ENCODE peak calls at places on chromosomes 11 and 22, in five cellular contexts. One of them, this sample, is unnamed.

GRCh38 chr11:18452927-18453326 is 2.7 kb upstream of the LDHAL6A start:
- DNase-seq in fibroblast of lung: no peak
- DNase-seq in heart right ventricle: no peak
- DNase-seq in aorta: no peak
- DNase-seq in CD8-positive, alpha-beta T cell: no peak
- DNase-seq in this sample: no peak

GRCh38 chr11:70739811-70740474 is 341.6 kb downstream of the CTTN start:
- DNase-seq in fibroblast of lung: no peak
- DNase-seq in CD8-positive, alpha-beta T cell: no peak
- DNase-seq in aorta: no peak
- DNase-seq in heart right ventricle: no peak
- DNase-seq in this sample: no peak

GRCh38 chr11:109421981-109422590 is at the start of gene C11orf87:
- DNase-seq in heart right ventricle: no peak
- DNase-seq in CD8-positive, alpha-beta T cell: no peak
- DNase-seq in aorta: no peak
- DNase-seq in fibroblast of lung: no peak
- DNase-seq in this sample: no peak

GRCh38 chr11:125514336-125515101 is 18.5 kb upstream of the FEZ1 start:
- DNase-seq in fibroblast of lung: peak; percentile 45
- DNase-seq in aorta: peak; percentile 66
- DNase-seq in heart right ventricle: no peak
- DNase-seq in CD8-positive, alpha-beta T cell: peak; percentile 78
- DNase-seq in this sample: peak; percentile 45

GRCh38 chr22:30086496-30086895 is 6.2 kb downstream of the HORMAD2 start:
- DNase-seq in fibroblast of lung: no peak
- DNase-seq in aorta: no peak
- DNase-seq in CD8-positive, alpha-beta T cell: no peak
- DNase-seq in heart right ventricle: no peak
- DNase-seq in this sample: no peak

GRCh38 chr11:117328414-117329010 is 858 bp downstream of the CEP164 start:
- DNase-seq in heart right ventricle: peak; percentile 45
- DNase-seq in aorta: no peak
- DNase-seq in fibroblast of lung: peak; percentile 54
- DNase-seq in CD8-positive, alpha-beta T cell: peak; percentile 25
- DNase-seq in this sample: no peak

GRCh38 chr11:122754553-122755322 is 83.6 kb upstream of the CRTAM start:
- DNase-seq in fibroblast of lung: no peak
- DNase-seq in heart right ventricle: no peak
- DNase-seq in aorta: no peak
- DNase-seq in CD8-positive, alpha-beta T cell: peak; percentile 39
- DNase-seq in this sample: no peak

GRCh38 chr11:23897453-23898289 is 599.2 kb upstream of the LUZP2 start:
- DNase-seq in CD8-positive, alpha-beta T cell: no peak
- DNase-seq in fibroblast of lung: peak; percentile 75
- DNase-seq in heart right ventricle: no peak
- DNase-seq in aorta: no peak
- DNase-seq in this sample: no peak

GRCh38 chr11:20601221-20601914 is 2.0 kb downstream of the SLC6A5 start:
- DNase-seq in heart right ventricle: no peak
- DNase-seq in fibroblast of lung: no peak
- DNase-seq in aorta: no peak
- DNase-seq in CD8-positive, alpha-beta T cell: no peak
- DNase-seq in this sample: no peak

GRCh38 chr11:19242184-19242932 is 1.6 kb upstream of the E2F8 start:
- DNase-seq in CD8-positive, alpha-beta T cell: no peak
- DNase-seq in fibroblast of lung: no peak
- DNase-seq in heart right ventricle: no peak
- DNase-seq in aorta: no peak
- DNase-seq in this sample: no peak

GRCh38 chr11:74472030-74472429 is 4.7 kb upstream of the KCNE3 start:
- DNase-seq in CD8-positive, alpha-beta T cell: no peak
- DNase-seq in heart right ventricle: no peak
- DNase-seq in aorta: no peak
- DNase-seq in fibroblast of lung: no peak
- DNase-seq in this sample: no peak
- H3K4me1 ChIP-seq in CD8-positive, alpha-beta T cell: no peaks in the 10 kb centered on the region
- H3K4me1 ChIP-seq in heart right ventricle: no peaks in the 10 kb centered on the region
- H3K4me1 ChIP-seq in aorta: no peaks in the 10 kb centered on the region
- H3K4me1 ChIP-seq in fibroblast of lung: no peaks in the 10 kb centered on the region
- H3K4me1 ChIP-seq in this sample: no peaks in the 10 kb centered on the region

GRCh38 chr11:128843198-128843766 is 23.8 kb downstream of the KCNJ1 start:
- DNase-seq in aorta: no peak
- DNase-seq in fibroblast of lung: no peak
- DNase-seq in CD8-positive, alpha-beta T cell: no peak
- DNase-seq in heart right ventricle: no peak
- DNase-seq in this sample: no peak
- H3K4me1 ChIP-seq in aorta: no peaks in the 10 kb centered on the region
- H3K4me1 ChIP-seq in fibroblast of lung: no peaks in the 10 kb centered on the region
- H3K4me1 ChIP-seq in CD8-positive, alpha-beta T cell: peaks cover 20% of the 10 kb centered on the region
- H3K4me1 ChIP-seq in heart right ventricle: no peaks in the 10 kb centered on the region
- H3K4me1 ChIP-seq in this sample: peaks cover 62% of the 10 kb centered on the region

GRCh38 chr22:40044870-40045834 is 50.4 kb downstream of the FAM83F start:
- DNase-seq in aorta: peak; percentile 68
- DNase-seq in CD8-positive, alpha-beta T cell: peak; percentile 85
- DNase-seq in fibroblast of lung: peak; percentile 11
- DNase-seq in heart right ventricle: peak; percentile 59
- DNase-seq in this sample: peak; percentile 75
- H3K4me1 ChIP-seq in aorta: peaks cover 2% of the 10 kb centered on the region
- H3K4me1 ChIP-seq in CD8-positive, alpha-beta T cell: peaks cover 31% of the 10 kb centered on the region
- H3K4me1 ChIP-seq in fibroblast of lung: peaks cover 5% of the 10 kb centered on the region
- H3K4me1 ChIP-seq in heart right ventricle: peaks cover 7% of the 10 kb centered on the region
- H3K4me1 ChIP-seq in this sample: peaks cover 17% of the 10 kb centered on the region

GRCh38 chr11:69296890-69297224 is 2.9 kb downstream of the MYEOV start:
- DNase-seq in aorta: peak; percentile 81
- DNase-seq in heart right ventricle: peak; percentile 79
- DNase-seq in CD8-positive, alpha-beta T cell: no peak
- DNase-seq in fibroblast of lung: no peak
- DNase-seq in this sample: no peak

GRCh38 chr11:69295995-69296889 is 2.3 kb downstream of the MYEOV start:
- DNase-seq in aorta: peak; percentile 81
- DNase-seq in heart right ventricle: no peak
- DNase-seq in fibroblast of lung: peak; percentile 92
- DNase-seq in CD8-positive, alpha-beta T cell: no peak
- DNase-seq in this sample: no peak

GRCh38 chr11:69293819-69294505 is at the start of gene MYEOV:
- DNase-seq in aorta: peak; percentile 49
- DNase-seq in heart right ventricle: no peak
- DNase-seq in fibroblast of lung: peak; percentile 21
- DNase-seq in CD8-positive, alpha-beta T cell: peak; percentile 44
- DNase-seq in this sample: no peak

GRCh38 chr11:69294621-69295078 is 695 bp downstream of the MYEOV start:
- DNase-seq in heart right ventricle: no peak
- DNase-seq in CD8-positive, alpha-beta T cell: no peak
- DNase-seq in aorta: no peak
- DNase-seq in fibroblast of lung: no peak
- DNase-seq in this sample: no peak

GRCh38 chr11:69295079-69295994 is 1.4 kb downstream of the MYEOV start:
- DNase-seq in fibroblast of lung: no peak
- DNase-seq in aorta: no peak
- DNase-seq in CD8-positive, alpha-beta T cell: no peak
- DNase-seq in heart right ventricle: no peak
- DNase-seq in this sample: no peak
- H3K4me1 ChIP-seq in fibroblast of lung: peaks cover 36% of the 10 kb centered on the region
- H3K4me1 ChIP-seq in aorta: no peaks in the 10 kb centered on the region
- H3K4me1 ChIP-seq in CD8-positive, alpha-beta T cell: peaks cover 37% of the 10 kb centered on the region
- H3K4me1 ChIP-seq in heart right ventricle: peaks cover 22% of the 10 kb centered on the region
- H3K4me1 ChIP-seq in this sample: peaks cover 32% of the 10 kb centered on the region

GRCh38 chr22:37749831-37750595 is 53.2 kb downstream of the TRIOBP start:
- DNase-seq in aorta: peak; percentile 53
- DNase-seq in heart right ventricle: no peak
- DNase-seq in CD8-positive, alpha-beta T cell: no peak
- DNase-seq in fibroblast of lung: peak; percentile 67
- DNase-seq in this sample: no peak

GRCh38 chr22:37751449-37752188 is 54.8 kb downstream of the TRIOBP start:
- DNase-seq in CD8-positive, alpha-beta T cell: no peak
- DNase-seq in heart right ventricle: no peak
- DNase-seq in aorta: no peak
- DNase-seq in fibroblast of lung: no peak
- DNase-seq in this sample: no peak

GRCh38 chr22:37753746-37754145 is 54.0 kb upstream of the GCAT start:
- DNase-seq in aorta: no peak
- DNase-seq in fibroblast of lung: peak; percentile 44
- DNase-seq in heart right ventricle: no peak
- DNase-seq in CD8-positive, alpha-beta T cell: no peak
- DNase-seq in this sample: no peak

GRCh38 chr22:37750596-37751162 is 53.8 kb downstream of the TRIOBP start:
- DNase-seq in heart right ventricle: no peak
- DNase-seq in CD8-positive, alpha-beta T cell: no peak
- DNase-seq in aorta: no peak
- DNase-seq in fibroblast of lung: no peak
- DNase-seq in this sample: no peak

GRCh38 chr22:37752189-37753061 is 55.3 kb upstream of the GCAT start:
- DNase-seq in CD8-positive, alpha-beta T cell: no peak
- DNase-seq in heart right ventricle: peak; percentile 92
- DNase-seq in fibroblast of lung: peak; percentile 97
- DNase-seq in aorta: peak; percentile 95
- DNase-seq in this sample: no peak
- H3K4me1 ChIP-seq in CD8-positive, alpha-beta T cell: peaks cover 7% of the 10 kb centered on the region
- H3K4me1 ChIP-seq in heart right ventricle: peaks cover 51% of the 10 kb centered on the region
- H3K4me1 ChIP-seq in fibroblast of lung: peaks cover 50% of the 10 kb centered on the region
- H3K4me1 ChIP-seq in aorta: no peaks in the 10 kb centered on the region
- H3K4me1 ChIP-seq in this sample: peaks cover 1% of the 10 kb centered on the region

DNA sequence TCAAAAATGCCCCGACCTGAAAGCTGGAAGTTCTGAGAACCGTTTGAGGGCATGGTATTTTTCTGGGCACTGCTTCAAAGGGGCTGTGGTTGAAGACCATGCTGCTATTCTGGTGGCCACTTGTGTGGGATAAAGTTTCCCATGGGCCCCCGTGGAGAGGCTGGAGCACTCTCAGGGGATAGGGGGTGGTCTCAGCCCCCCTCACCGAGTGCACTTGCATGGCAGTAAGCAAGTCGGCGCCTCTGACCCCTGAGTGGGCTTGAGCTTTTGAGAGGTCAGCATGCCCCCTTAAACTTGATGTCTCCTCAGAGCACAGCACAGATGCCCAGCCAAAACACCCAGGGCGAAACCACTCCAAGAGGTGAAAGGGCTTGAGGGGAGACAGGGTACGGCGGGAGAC is 35.6 kb downstream of the TIMP3 start:
- DNase-seq in CD8-positive, alpha-beta T cell: no peak
- DNase-seq in aorta: no peak
- DNase-seq in heart right ventricle: no peak
- DNase-seq in fibroblast of lung: no peak
- DNase-seq in this sample: no peak
- H3K4me1 ChIP-seq in CD8-positive, alpha-beta T cell: no peaks in the 10 kb centered on the region
- H3K4me1 ChIP-seq in aorta: peaks cover 11% of the 10 kb centered on the region
- H3K4me1 ChIP-seq in heart right ventricle: peaks cover 52% of the 10 kb centered on the region
- H3K4me1 ChIP-seq in fibroblast of lung: no peaks in the 10 kb centered on the region
- H3K4me1 ChIP-seq in this sample: no peaks in the 10 kb centered on the region

GRCh38 chr11:44404736-44405395 is 94.9 kb upstream of the ALX4 start:
- DNase-seq in aorta: no peak
- DNase-seq in CD8-positive, alpha-beta T cell: no peak
- DNase-seq in fibroblast of lung: no peak
- DNase-seq in heart right ventricle: no peak
- DNase-seq in this sample: no peak
- H3K4me1 ChIP-seq in aorta: no peaks in the 10 kb centered on the region
- H3K4me1 ChIP-seq in CD8-positive, alpha-beta T cell: no peaks in the 10 kb centered on the region
- H3K4me1 ChIP-seq in fibroblast of lung: no peaks in the 10 kb centered on the region
- H3K4me1 ChIP-seq in heart right ventricle: no peaks in the 10 kb centered on the region
- H3K4me1 ChIP-seq in this sample: no peaks in the 10 kb centered on the region

This sample was measured in effector memory CD4-positive, alpha-beta T cell.